ENCODE peak calls at places on chromosomes 12 and 14, in ten cellular contexts. J is activated CD4-positive, alpha-beta T cell treated with anti-CD3 and anti-CD28 coated beads, Interleukin-2, amount 10 ng/mL, durations not matched to agents 7 days and 5 days; M is activated naive CD4-positive, alpha-beta T cell; S is MM.1S; H is uterus; Z is CD4-positive, CD25-positive, alpha-beta regulatory T cell; Q is dorsolateral prefrontal cortex; K is posterior cingulate gyrus; V is GM04504; C is A172. B is an unnamed sample.

GRCh38 chr12:62210422-62210821 is 49.8 kb upstream of the USP15 start:
- DNase-seq in V (no peak), Z (peak; percentile 78), C (peak; percentile 15), J (peak; percentile 61), H (no peak), M (no peak), K (peak; percentile 75), S (peak; percentile 56), Q (peak; percentile 11), B (no peak)

GRCh38 chr12:43148711-43149110 is 403.3 kb downstream of the ADAMTS20 start:
- DNase-seq in V (no peak), Z (no peak), C (no peak), K (no peak), J (no peak), H (no peak), M (no peak), Q (no peak), S (no peak), B (no peak)

GRCh38 chr14:52089208-52089607 is 20.3 kb upstream of the NID2 start:
- DNase-seq in C (no peak), Z (no peak), Q (no peak), J (no peak), V (no peak), S (no peak), M (no peak), K (no peak), H (no peak), B (no peak)

GRCh38 chr12:50597200-50598195 is 92.7 kb downstream of the DIP2B start:
- DNase-seq in M (no peak), C (peak; percentile 88), Q (no peak), S (peak; percentile 28), K (no peak), Z (peak; percentile 72), V (peak; percentile 54), H (peak; percentile 24), J (peak; percentile 52), B (no peak)

GRCh38 chr12:7197846-7198245 is 8.4 kb downstream of the PEX5 start:
- DNase-seq in K (no peak), C (no peak), H (no peak), Q (no peak), M (no peak), S (no peak), J (no peak), V (no peak), Z (no peak), B (no peak)

GRCh38 chr12:124687695-124688301 is 120.4 kb upstream of the NCOR2 start:
- DNase-seq in V (no peak), S (no peak), Q (no peak), K (peak; percentile 85), J (peak; percentile 28), M (no peak), Z (peak; percentile 18), H (no peak), C (no peak), B (no peak)

GRCh38 chr14:85279407-85279806 is 250.5 kb upstream of the FLRT2 start:
- DNase-seq in J (no peak), Q (no peak), Z (no peak), M (no peak), V (no peak), C (no peak), S (no peak), H (no peak), K (no peak), B (no peak)

GRCh38 chr14:53331921-53332320 is 178.8 kb upstream of the DDHD1 start:
- DNase-seq in M (no peak), S (no peak), Q (no peak), Z (no peak), V (no peak), H (no peak), J (no peak), C (no peak), K (no peak), B (no peak)

GRCh38 chr14:54985156-54985555 is 41.7 kb downstream of the WDHD1 start:
- DNase-seq in Q (no peak), M (no peak), S (no peak), V (no peak), C (no peak), H (no peak), K (no peak), J (no peak), Z (no peak), B (no peak)

GRCh38 chr14:105989746-105990302 is 463.4 kb downstream of the TMEM121 start:
- DNase-seq in Z (peak; percentile 30), K (no peak), C (no peak), Q (no peak), V (no peak), S (no peak), J (no peak), H (no peak), M (no peak), B (no peak)

GRCh38 chr12:65277994-65278575 is 398 bp upstream of the MSRB3 start:
- DNase-seq in M (no peak), K (no peak), V (no peak), Q (no peak), J (no peak), Z (no peak), S (no peak), H (no peak), C (no peak), B (no peak)

GRCh38 chr12:87848248-87848868 is 180.8 kb downstream of the C12orf50 start:
- DNase-seq in S (peak; percentile 44), M (no peak), Q (no peak), H (no peak), V (peak; percentile 17), J (peak; percentile 22), Z (peak; percentile 38), K (no peak), C (peak; percentile 51), B (peak; percentile 59)

GRCh38 chr14:104680806-104681688 is 8.4 kb upstream of the INF2 start:
- DNase-seq in Q (no peak), S (no peak), J (no peak), M (no peak), Z (no peak), C (peak; percentile 81), H (peak; percentile 47), K (peak; percentile 94), V (peak; percentile 62), B (peak; percentile 47)

GRCh38 chr12:63068857-63069442 is 82.1 kb downstream of the AVPR1A start:
- DNase-seq in S (peak; percentile 46), M (no peak), Z (peak; percentile 27), Q (no peak), C (peak; percentile 68), K (no peak), J (no peak), V (no peak), H (no peak), B (peak; percentile 47)

GRCh38 chr14:89013098-89013504 is 188.7 kb downstream of the TTC8 start:
- DNase-seq in M (no peak), K (no peak), Q (no peak), Z (peak; percentile 13), S (no peak), V (no peak), C (peak; percentile 32), H (no peak), J (no peak), B (peak; percentile 24)

GRCh38 chr12:52319097-52319496 is 2.1 kb downstream of the KRT83 start:
- DNase-seq in S (peak; percentile 39), Q (no peak), J (no peak), V (no peak), Z (peak; percentile 19), K (no peak), M (no peak), H (no peak), C (no peak), B (no peak)

GRCh38 chr12:292186-292585 is 29.6 kb upstream of the SLC6A13 start:
- DNase-seq in Q (no peak), J (no peak), M (no peak), V (no peak), Z (no peak), S (no peak), C (no peak), K (no peak), H (no peak), B (no peak)

GRCh38 chr12:42507589-42507988 is 82.0 kb downstream of the PRICKLE1 start:
- DNase-seq in V (no peak), M (no peak), K (no peak), Q (no peak), C (no peak), H (no peak), S (no peak), Z (no peak), J (no peak), B (no peak)

GRCh38 chr12:42716521-42716920 is 127.0 kb upstream of the PRICKLE1 start:
- DNase-seq in S (no peak), J (no peak), V (no peak), C (no peak), Z (no peak), H (peak; percentile 56), M (no peak), K (no peak), Q (no peak), B (no peak)

GRCh38 chr12:121753844-121754264 is 39.6 kb downstream of the RHOF start:
- DNase-seq in H (no peak), J (no peak), Q (peak; percentile 59), V (no peak), C (no peak), S (no peak), K (peak; percentile 91), M (no peak), Z (no peak), B (no peak)

GRCh38 chr12:29589852-29590251 is 92.4 kb upstream of the OVCH1 start:
- DNase-seq in K (no peak), J (no peak), Q (no peak), V (no peak), H (no peak), C (no peak), M (no peak), S (no peak), Z (no peak), B (no peak)

GRCh38 chr12:126706300-126706699 is 1560.7 kb upstream of the TMEM132C start:
- DNase-seq in C (no peak), S (no peak), Q (no peak), J (no peak), V (no peak), K (no peak), Z (no peak), M (no peak), H (no peak), B (no peak)

GRCh38 chr12:15209782-15210181 is 11.4 kb downstream of the RERG start:
- DNase-seq in V (no peak), C (no peak), J (no peak), K (no peak), H (no peak), Q (no peak), S (no peak), M (no peak), Z (no peak), B (peak; percentile 78)

GRCh38 chr14:39472078-39472477 is 39.8 kb upstream of the FBXO33 start:
- DNase-seq in C (no peak), J (no peak), K (no peak), Z (no peak), S (no peak), M (no peak), H (no peak), Q (no peak), V (no peak), B (no peak)

GRCh38 chr12:7023096-7023495 is 4.8 kb upstream of the LPCAT3 start:
- DNase-seq in M (no peak), K (no peak), S (no peak), J (no peak), V (no peak), C (no peak), Q (no peak), Z (no peak), H (no peak), B (no peak)

GRCh38 chr12:52486166-52487105 is 6.6 kb downstream of the KRT6A start:
- DNase-seq in S (no peak), Z (no peak), C (no peak), V (no peak), Q (no peak), M (no peak), K (no peak), H (no peak), J (no peak), B (no peak)

GRCh38 chr12:65999564-66000280 is 130.8 kb downstream of the LLPH start:
- DNase-seq in K (no peak), H (no peak), C (peak; percentile 72), Q (no peak), V (no peak), S (no peak), J (no peak), Z (no peak), M (no peak), B (peak; percentile 62)

GRCh38 chr14:23123419-23123818 is 4.4 kb upstream of the CEBPE start:
- DNase-seq in K (peak; percentile 80), Z (no peak), J (no peak), Q (no peak), M (no peak), C (no peak), V (no peak), H (peak; percentile 45), S (no peak), B (no peak)

B was measured in HS-27A.